ENCODE peak calls at places on chromosomes 3 and 15, in four cellular contexts. T, D, P and R are unnamed samples.

GRCh38 chr3:122774564-122774963 is 19.1 kb downstream of the HSPBAP1 start:
- DNase-seq in T (no peak), D (no peak), P (no peak), R (no peak)

GRCh38 chr15:38555686-38556334 is 8.8 kb downstream of the RASGRP1 start:
- DNase-seq in T (no peak), D (no peak), P (no peak), R (no peak)

GRCh38 chr3:190458040-190458439 is 8.3 kb upstream of the TMEM207 start:
- DNase-seq in T (no peak), D (no peak), P (no peak), R (no peak)

GRCh38 chr3:134008630-134009156 is 21.0 kb downstream of the SLCO2A1 start:
- DNase-seq in T (no peak), D (no peak), P (no peak), R (no peak)

GRCh38 chr15:59457103-59457502 is 19.1 kb downstream of the FAM81A start:
- DNase-seq in T (no peak), D (no peak), P (no peak), R (no peak)

GRCh38 chr3:8964436-8965370 is 1.4 kb upstream of the RAD18 start:
- DNase-seq in T (no peak), D (no peak), P (no peak), R (no peak)

GRCh38 chr15:29805043-29805707 is 17.1 kb downstream of the TJP1 start:
- DNase-seq in T (no peak), D (no peak), P (no peak), R (no peak)

GRCh38 chr3:99172736-99173657 is 271.5 kb upstream of the DCBLD2 start:
- DNase-seq in T (no peak), D (no peak), P (no peak), R (no peak)

GRCh38 chr3:35483131-35483530 is 156.2 kb upstream of the ARPP21 start:
- DNase-seq in T (no peak), D (no peak), P (no peak), R (no peak)

GRCh38 chr3:171262431-171262830 is 197.8 kb downstream of the TNIK start:
- DNase-seq in T (no peak), D (no peak), P (no peak), R (no peak)

GRCh38 chr15:27273506-27273905 is 302.5 kb downstream of the GABRG3 start:
- DNase-seq in T (no peak), D (no peak), P (no peak), R (no peak)

GRCh38 chr3:122646146-122646988 is 34.3 kb upstream of the PARP14 start:
- DNase-seq in T (no peak), D (no peak), P (no peak), R (no peak)

GRCh38 chr15:57607570-57608000 is 15.9 kb downstream of the MYZAP start:
- DNase-seq in T (no peak), D (no peak), P (no peak), R (no peak)

GRCh38 chr3:37466660-37467359 is 292.4 kb upstream of the LRRFIP2 start:
- DNase-seq in T (no peak), D (no peak), P (peak), R (no peak)

GRCh38 chr3:179401561-179401960 is 49.7 kb downstream of the GNB4 start:
- DNase-seq in T (no peak), D (no peak), P (no peak), R (no peak)

GRCh38 chr3:11995061-11995460 is 9.1 kb upstream of the SYN2 start:
- DNase-seq in T (no peak), D (no peak), P (no peak), R (no peak)

GRCh38 chr3:56421205-56421604 is 47.1 kb downstream of the ERC2 start:
- DNase-seq in T (no peak), D (no peak), P (no peak), R (no peak)

GRCh38 chr3:46915297-46915822 is 37.8 kb downstream of the PTH1R start:
- DNase-seq in T (no peak), D (no peak), P (no peak), R (no peak)

GRCh38 chr3:129829640-129830039 is 63.9 kb downstream of the TMCC1 start:
- DNase-seq in T (peak), D (no peak), P (peak), R (peak)

GRCh38 chr3:195086341-195086740 is 184.6 kb downstream of the XXYLT1 start:
- DNase-seq in T (no peak), D (no peak), P (peak), R (no peak)

GRCh38 chr3:69542265-69543079 is 156.6 kb upstream of the FRMD4B start:
- DNase-seq in T (peak), D (peak), P (peak), R (no peak)

GRCh38 chr3:72976182-72976825 is 20.3 kb upstream of the PPP4R2 start:
- DNase-seq in T (no peak), D (no peak), P (no peak), R (no peak)

GRCh38 chr15:72231847-72232461 is 964 bp upstream of the PKM start:
- DNase-seq in T (no peak), D (no peak), P (no peak), R (peak)

GRCh38 chr3:156676467-156677119 is 2.2 kb downstream of the TIPARP start:
- DNase-seq in T (no peak), D (no peak), P (no peak), R (no peak)

GRCh38 chr3:106877632-106878031 is 499.6 kb upstream of the CCDC54 start:
- DNase-seq in T (no peak), D (no peak), P (no peak), R (no peak)

GRCh38 chr3:13856006-13856405 is 23.9 kb downstream of the WNT7A start:
- DNase-seq in T (no peak), D (no peak), P (no peak), R (no peak)

GRCh38 chr3:126103121-126104027 is 19.4 kb upstream of the SLC41A3 start:
- DNase-seq in T (no peak), D (peak), P (no peak), R (no peak)

GRCh38 chr15:47439146-47439869 is 278.0 kb upstream of the SEMA6D start:
- DNase-seq in T (no peak), D (no peak), P (no peak), R (no peak)

GRCh38 chr3:30567139-30567753 is 39.2 kb upstream of the TGFBR2 start:
- DNase-seq in T (no peak), D (no peak), P (no peak), R (no peak)

GRCh38 chr3:60190073-60190472 is 1061.2 kb downstream of the FHIT start:
- DNase-seq in T (no peak), D (no peak), P (no peak), R (no peak)

GRCh38 chr3:116265976-116266584 is 179.2 kb downstream of the LSAMP start:
- DNase-seq in T (no peak), D (no peak), P (no peak), R (no peak)

GRCh38 chr3:67460841-67461240 is 193.6 kb downstream of the SUCLG2 start:
- DNase-seq in T (no peak), D (no peak), P (no peak), R (no peak)

GRCh38 chr3:67459796-67460195 is 194.6 kb downstream of the SUCLG2 start:
- DNase-seq in T (no peak), D (no peak), P (no peak), R (no peak)

GRCh38 chr3:67459131-67459530 is 195.3 kb downstream of the SUCLG2 start:
- DNase-seq in T (no peak), D (no peak), P (no peak), R (no peak)

GRCh38 chr3:67461667-67462142 is 192.7 kb downstream of the SUCLG2 start:
- DNase-seq in T (no peak), D (no peak), P (no peak), R (no peak)

GRCh38 chr3:67458406-67458805 is 196.0 kb downstream of the SUCLG2 start:
- DNase-seq in T (no peak), D (no peak), P (no peak), R (no peak)
- TF ChIP-seq CTCF in T (no peak), D (no peak), P (no peak), R (no peak)

DNA sequence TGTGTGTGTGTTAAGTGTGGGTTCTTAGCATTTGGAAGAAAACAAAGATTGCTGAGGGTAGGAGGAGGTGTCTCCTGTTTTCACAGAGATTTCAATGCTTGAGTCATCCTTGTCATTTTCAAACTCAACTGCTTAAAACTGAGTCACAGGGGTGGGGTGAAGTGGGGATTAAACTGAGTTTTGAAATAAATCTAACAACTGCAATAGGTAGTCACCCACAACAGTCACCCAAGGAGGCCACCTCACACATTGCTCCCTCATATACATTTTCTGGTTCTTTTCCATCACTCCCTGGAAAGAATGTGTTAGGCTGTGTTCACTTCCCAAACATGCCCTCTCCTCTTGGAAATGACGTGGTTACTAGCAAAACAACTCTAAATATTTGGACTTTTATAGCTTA is 187.7 kb upstream of the CMC1 start:
- DNase-seq in T (no peak), D (no peak), P (no peak), R (no peak)
- TF ChIP-seq CTCF in T (no peak), D (no peak), P (no peak), R (no peak)

GRCh38 chr3:104214277-104214676 is 1152.4 kb upstream of the ALCAM start:
- DNase-seq in T (no peak), D (no peak), P (no peak), R (no peak)
- TF ChIP-seq CTCF in T (no peak), D (no peak), P (no peak), R (no peak)

GRCh38 chr15:79863886-79864285 is 32.9 kb downstream of the MTHFS start:
- DNase-seq in T (no peak), D (no peak), P (no peak), R (no peak)
- TF ChIP-seq CTCF in T (no peak), D (no peak), P (no peak), R (no peak)

GRCh38 chr3:10846657-10846975 is 30.6 kb downstream of the SLC6A11 start:
- DNase-seq in T (no peak), D (no peak), P (no peak), R (no peak)

GRCh38 chr3:10839167-10839566 is 23.1 kb downstream of the SLC6A11 start:
- DNase-seq in T (no peak), D (no peak), P (no peak), R (no peak)

GRCh38 chr3:10845240-10845761 is 29.3 kb downstream of the SLC6A11 start:
- DNase-seq in T (no peak), D (no peak), P (no peak), R (no peak)

GRCh38 chr3:10845839-10846656 is 30.0 kb downstream of the SLC6A11 start:
- DNase-seq in T (no peak), D (no peak), P (no peak), R (no peak)

DNA sequence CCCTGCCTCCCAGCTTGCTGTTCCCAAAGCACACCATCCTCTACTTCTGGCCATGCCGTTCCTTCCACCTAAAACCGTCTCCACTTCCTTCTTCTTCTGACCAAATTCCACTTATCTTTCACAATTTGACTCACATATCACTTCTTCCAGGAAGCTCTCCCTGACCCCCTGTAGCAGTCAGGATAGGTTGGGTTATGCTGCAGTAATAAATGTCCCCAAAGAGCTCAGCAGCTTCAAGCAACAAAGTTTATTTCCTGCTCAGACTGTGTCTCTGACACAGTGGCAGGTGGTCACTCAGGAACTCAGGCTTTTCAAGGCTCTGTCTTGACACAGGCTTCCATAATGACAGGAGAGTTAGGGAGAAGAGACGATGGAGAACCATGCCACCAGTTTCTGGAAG is 27.4 kb downstream of the SLC6A11 start:
- DNase-seq in T (no peak), D (no peak), P (no peak), R (no peak)
- TF ChIP-seq CTCF in T (no peak), D (no peak), P (no peak), R (no peak)

GRCh38 chr15:99506399-99506798 is 59.4 kb upstream of the MEF2A start:
- DNase-seq in T (no peak), D (no peak), P (no peak), R (no peak)

GRCh38 chr15:99508807-99509311 is 56.9 kb upstream of the MEF2A start:
- DNase-seq in T (no peak), D (no peak), P (no peak), R (no peak)

GRCh38 chr15:99507016-99507731 is 58.6 kb upstream of the MEF2A start:
- DNase-seq in T (peak), D (no peak), P (peak), R (no peak)

GRCh38 chr15:99509686-99510461 is 55.9 kb upstream of the MEF2A start:
- DNase-seq in T (no peak), D (no peak), P (peak), R (no peak)

DNA sequence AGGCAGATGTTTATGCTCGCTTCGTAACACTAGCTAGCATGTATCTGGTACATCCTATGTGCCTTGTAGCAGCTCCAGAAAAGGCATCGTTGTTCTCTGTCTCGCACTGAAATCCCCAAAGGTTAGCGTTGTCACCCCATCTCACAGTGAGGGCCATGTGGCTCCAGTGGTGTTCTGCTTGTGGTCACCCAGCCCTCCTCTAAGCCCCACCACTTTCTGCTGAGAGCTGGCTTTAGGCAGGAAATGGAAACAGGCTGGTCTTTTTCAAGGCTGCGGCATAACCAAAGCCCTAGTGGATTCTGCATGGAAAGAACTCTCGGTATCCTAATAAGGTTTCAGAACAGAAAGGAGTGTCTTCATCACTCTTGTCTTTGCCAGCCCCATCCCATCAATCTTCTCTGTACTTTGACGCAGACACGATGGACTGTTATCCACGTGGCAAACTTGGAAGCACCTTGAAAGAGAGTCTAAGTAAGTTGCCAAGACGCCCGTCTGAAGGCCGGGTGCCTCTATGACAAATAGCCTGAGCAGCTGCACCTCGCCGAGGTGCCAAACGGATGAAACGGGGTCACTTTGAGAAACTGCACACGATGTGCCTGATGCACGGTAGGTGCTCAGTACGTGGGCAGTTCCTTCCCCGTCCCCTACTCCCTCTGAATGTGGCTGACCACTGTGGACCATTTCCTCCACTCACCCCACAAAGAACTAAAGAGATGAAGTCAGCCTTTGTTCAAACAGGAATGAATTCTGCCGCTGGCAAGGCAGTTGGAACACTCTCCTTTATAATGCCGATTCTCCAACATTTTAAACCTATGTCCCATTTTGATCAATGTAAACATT is 57.8 kb upstream of the MEF2A start:
- DNase-seq in T (peak), D (no peak), P (no peak), R (no peak)
- TF ChIP-seq CTCF in T (no peak), D (no peak), P (no peak), R (no peak)

DNA sequence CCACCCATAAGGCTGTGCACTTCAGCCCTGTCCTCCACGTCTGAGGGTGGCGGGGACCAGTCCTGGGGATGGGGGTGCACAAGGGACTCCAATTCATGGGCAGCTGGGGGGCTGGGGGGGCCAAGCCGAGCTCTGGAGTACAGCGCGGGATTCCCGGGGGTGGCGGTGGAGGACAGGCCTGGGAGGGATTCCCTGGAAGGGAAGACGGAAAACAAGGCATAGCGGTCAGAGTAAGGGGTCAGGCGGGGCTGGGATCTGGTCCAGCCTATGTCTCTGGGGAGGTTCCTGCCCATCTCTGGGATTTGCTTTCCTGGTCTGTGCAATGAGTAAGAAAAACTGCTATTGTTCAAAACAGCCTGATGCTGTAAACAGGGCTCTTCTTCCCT is 8.1 kb upstream of the IGDCC3 start:
- DNase-seq in T (peak), D (no peak), P (peak), R (no peak)
- TF ChIP-seq CTCF in T (no peak), D (no peak), P (no peak), R (peak)

GRCh38 chr3:188416041-188416440 is 262.1 kb downstream of the LPP start:
- DNase-seq in T (no peak), D (no peak), P (no peak), R (no peak)

GRCh38 chr3:188417329-188417728 is 263.4 kb downstream of the LPP start:
- DNase-seq in T (no peak), D (no peak), P (no peak), R (no peak)

GRCh38 chr3:188421836-188422540 is 268.0 kb downstream of the LPP start:
- DNase-seq in T (no peak), D (no peak), P (no peak), R (no peak)

GRCh38 chr3:188421151-188421821 is 267.3 kb downstream of the LPP start:
- DNase-seq in T (no peak), D (no peak), P (no peak), R (no peak)
- TF ChIP-seq CTCF in T (no peak), D (no peak), P (no peak), R (no peak)

DNA sequence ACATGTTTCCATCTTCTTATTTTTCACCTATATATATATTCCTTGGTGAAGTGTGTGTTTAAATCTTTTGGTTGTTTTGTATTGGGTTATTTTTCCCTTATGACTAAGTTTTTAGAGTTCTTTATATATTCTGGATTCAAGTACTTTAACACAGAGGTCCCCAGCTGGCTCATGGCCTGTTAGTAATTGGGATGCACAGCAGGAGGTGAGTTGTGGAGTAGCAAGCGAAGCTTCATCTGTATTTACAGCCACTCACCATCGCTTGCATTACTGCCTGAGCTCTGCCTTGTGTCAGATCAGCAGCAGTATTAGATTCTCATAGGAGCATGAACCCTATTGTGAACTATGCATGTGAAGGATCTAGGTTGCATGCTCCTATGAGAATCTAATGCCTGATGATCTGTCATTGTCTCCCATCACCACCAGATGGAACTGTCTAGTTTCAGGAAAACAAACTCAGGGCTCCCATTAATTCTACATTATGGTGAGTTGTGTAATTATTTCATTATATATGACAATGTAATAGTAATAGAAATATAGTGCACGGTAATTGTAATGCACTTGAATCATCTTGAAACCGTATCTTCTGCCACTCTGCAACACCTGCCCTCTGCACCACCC is 151.6 kb downstream of the RSRC1 start:
- DNase-seq in T (no peak), D (no peak), P (no peak), R (no peak)
- TF ChIP-seq CTCF in T (no peak), D (no peak), P (no peak), R (no peak)